ENCODE peak calls at places on chromosomes 4 and X, in six cellular contexts. One of them, this sample, is unnamed.

GRCh38 chrX:39577976-39578962 is 519.5 kb downstream of the BCOR start:
- DNase-seq in neuronal stem cell: no peak
- DNase-seq in H1: no peak
- DNase-seq in mesenchymal stem cell: peak; percentile 29
- DNase-seq in H9: no peak
- DNase-seq in IMR-90: no peak
- DNase-seq in this sample: no peak

GRCh38 chr4:153393397-153393796 is 48.9 kb downstream of the MND1 start:
- DNase-seq in H9: no peak
- DNase-seq in mesenchymal stem cell: peak; percentile 75
- DNase-seq in H1: no peak
- DNase-seq in IMR-90: peak; percentile 85
- DNase-seq in neuronal stem cell: no peak
- DNase-seq in this sample: peak; percentile 59

GRCh38 chr4:26879805-26880204 is 19.2 kb downstream of the STIM2 start:
- DNase-seq in neuronal stem cell: no peak
- DNase-seq in IMR-90: no peak
- DNase-seq in mesenchymal stem cell: no peak
- DNase-seq in H1: no peak
- DNase-seq in H9: no peak
- DNase-seq in this sample: no peak

GRCh38 chr4:76301068-76301774 is 5.3 kb upstream of the STBD1 start:
- DNase-seq in H1: no peak
- DNase-seq in neuronal stem cell: no peak
- DNase-seq in H9: no peak
- DNase-seq in IMR-90: peak; percentile 89
- DNase-seq in mesenchymal stem cell: peak; percentile 88
- DNase-seq in this sample: peak; percentile 19

GRCh38 chr4:55033296-55033695 is 92.1 kb downstream of the KDR start:
- DNase-seq in mesenchymal stem cell: no peak
- DNase-seq in neuronal stem cell: no peak
- DNase-seq in H9: no peak
- DNase-seq in H1: no peak
- DNase-seq in IMR-90: no peak
- DNase-seq in this sample: no peak

GRCh38 chrX:19715711-19716638 is 171.4 kb downstream of the SH3KBP1 start:
- DNase-seq in H1: no peak
- DNase-seq in mesenchymal stem cell: peak; percentile 33
- DNase-seq in neuronal stem cell: no peak
- DNase-seq in IMR-90: no peak
- DNase-seq in H9: no peak
- DNase-seq in this sample: no peak

GRCh38 chrX:7170903-7171302 is 22.9 kb upstream of the PUDP start:
- DNase-seq in IMR-90: no peak
- DNase-seq in H1: no peak
- DNase-seq in neuronal stem cell: no peak
- DNase-seq in H9: peak; percentile 38
- DNase-seq in mesenchymal stem cell: peak; percentile 5
- DNase-seq in this sample: peak; percentile 44

GRCh38 chr4:183828125-183828524 is 77.0 kb upstream of the STOX2 start:
- DNase-seq in neuronal stem cell: no peak
- DNase-seq in mesenchymal stem cell: no peak
- DNase-seq in H9: no peak
- DNase-seq in H1: no peak
- DNase-seq in IMR-90: no peak
- DNase-seq in this sample: no peak

GRCh38 chrX:66014560-66014959 is 25.3 kb downstream of the VSIG4 start:
- DNase-seq in mesenchymal stem cell: no peak
- DNase-seq in IMR-90: no peak
- DNase-seq in H9: no peak
- DNase-seq in H1: no peak
- DNase-seq in neuronal stem cell: no peak
- DNase-seq in this sample: no peak

GRCh38 chrX:66014084-66014483 is 25.8 kb downstream of the VSIG4 start:
- DNase-seq in IMR-90: no peak
- DNase-seq in H1: no peak
- DNase-seq in H9: no peak
- DNase-seq in neuronal stem cell: no peak
- DNase-seq in mesenchymal stem cell: no peak
- DNase-seq in this sample: no peak

GRCh38 chrX:66013195-66013816 is 26.6 kb downstream of the VSIG4 start:
- DNase-seq in mesenchymal stem cell: no peak
- DNase-seq in H9: no peak
- DNase-seq in neuronal stem cell: no peak
- DNase-seq in IMR-90: no peak
- DNase-seq in H1: no peak
- DNase-seq in this sample: no peak

GRCh38 chrX:66009231-66009845 is 30.5 kb downstream of the VSIG4 start:
- DNase-seq in neuronal stem cell: no peak
- DNase-seq in IMR-90: no peak
- DNase-seq in mesenchymal stem cell: no peak
- DNase-seq in H1: no peak
- DNase-seq in H9: no peak
- DNase-seq in this sample: no peak

DNA sequence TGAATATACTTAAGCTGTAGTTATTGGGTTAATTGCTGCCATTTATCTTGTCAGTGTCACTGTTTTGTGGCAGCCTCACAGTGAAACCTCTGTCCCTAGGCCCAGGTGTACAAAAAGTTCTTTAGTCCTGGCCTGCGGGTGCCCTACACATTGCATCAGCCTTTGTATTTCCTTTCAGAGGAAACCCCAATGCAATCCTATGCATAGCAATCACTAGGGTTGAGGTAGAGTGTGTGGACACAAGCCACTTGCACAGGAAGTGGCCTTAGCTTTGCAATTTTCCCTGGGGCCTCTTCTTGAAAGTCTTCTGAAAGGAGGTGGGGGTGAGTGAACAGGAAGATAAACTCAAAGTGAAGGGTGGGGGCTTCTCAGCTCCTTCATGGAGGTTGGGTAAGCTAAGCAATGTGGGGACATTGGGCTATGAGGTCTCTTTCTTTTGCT is 27.8 kb downstream of the VSIG4 start:
- DNase-seq in IMR-90: no peak
- DNase-seq in mesenchymal stem cell: no peak
- DNase-seq in H9: no peak
- DNase-seq in neuronal stem cell: no peak
- DNase-seq in H1: no peak
- DNase-seq in this sample: no peak
- H4K8ac ChIP-seq in IMR-90: no peak overlapping the region
- H4K8ac ChIP-seq in mesenchymal stem cell: no peak overlapping the region
- H4K8ac ChIP-seq in H9: no peak overlapping the region
- H4K8ac ChIP-seq in neuronal stem cell: no peak overlapping the region
- H4K8ac ChIP-seq in H1: no peak overlapping the region
- H4K8ac ChIP-seq in this sample: no peak overlapping the region

GRCh38 chrX:13770013-13770412 is 35.5 kb downstream of the OFD1 start:
- DNase-seq in IMR-90: no peak
- DNase-seq in mesenchymal stem cell: no peak
- DNase-seq in H1: no peak
- DNase-seq in neuronal stem cell: no peak
- DNase-seq in H9: no peak
- DNase-seq in this sample: no peak
- H2BK15ac ChIP-seq in IMR-90: no peak overlapping the region
- H2BK15ac ChIP-seq in mesenchymal stem cell: no peak overlapping the region
- H2BK15ac ChIP-seq in H1: no peak overlapping the region
- H2BK15ac ChIP-seq in neuronal stem cell: no peak overlapping the region
- H2BK15ac ChIP-seq in H9: no peak overlapping the region
- H2BK15ac ChIP-seq in this sample: no peak overlapping the region

GRCh38 chr4:7971159-7971631 is 31.5 kb upstream of the AFAP1 start:
- DNase-seq in mesenchymal stem cell: no peak
- DNase-seq in neuronal stem cell: no peak
- DNase-seq in H1: no peak
- DNase-seq in H9: no peak
- DNase-seq in IMR-90: no peak
- DNase-seq in this sample: no peak
- H3K4ac ChIP-seq in mesenchymal stem cell: peak overlapping the region; percentile 94
- H3K4ac ChIP-seq in neuronal stem cell: peak overlapping the region; percentile 4
- H3K4ac ChIP-seq in H1: peak overlapping the region; percentile 74
- H3K4ac ChIP-seq in H9: no peak overlapping the region
- H3K4ac ChIP-seq in IMR-90: peak overlapping the region; percentile 80
- H3K4ac ChIP-seq in this sample: no peak overlapping the region

GRCh38 chrX:139932901-139933796 is at the start of gene ATP11C:
- DNase-seq in mesenchymal stem cell: peak; percentile 87
- DNase-seq in IMR-90: peak; percentile 83
- DNase-seq in H9: peak; percentile 82
- DNase-seq in neuronal stem cell: peak; percentile 74
- DNase-seq in H1: peak; percentile 56
- DNase-seq in this sample: peak; percentile 91
- H4K8ac ChIP-seq in mesenchymal stem cell: peak within 1 kb of the TSS; percentile 41
- H4K8ac ChIP-seq in IMR-90: peak within 1 kb of the TSS; percentile 86
- H4K8ac ChIP-seq in H9: no peak within 1 kb of the TSS
- H4K8ac ChIP-seq in neuronal stem cell: no peak within 1 kb of the TSS
- H4K8ac ChIP-seq in H1: peak within 1 kb of the TSS; percentile 79
- H4K8ac ChIP-seq in this sample: no peak within 1 kb of the TSS

GRCh38 chr4:137422666-137423065 is 109.6 kb downstream of the PCDH18 start:
- DNase-seq in neuronal stem cell: no peak
- DNase-seq in H1: no peak
- DNase-seq in H9: no peak
- DNase-seq in mesenchymal stem cell: peak; percentile 5
- DNase-seq in IMR-90: no peak
- DNase-seq in this sample: no peak

GRCh38 chr4:137421796-137422195 is 110.5 kb downstream of the PCDH18 start:
- DNase-seq in mesenchymal stem cell: peak; percentile 61
- DNase-seq in H9: no peak
- DNase-seq in H1: no peak
- DNase-seq in neuronal stem cell: no peak
- DNase-seq in IMR-90: peak; percentile 55
- DNase-seq in this sample: no peak

GRCh38 chr4:137417676-137418075 is 114.6 kb downstream of the PCDH18 start:
- DNase-seq in neuronal stem cell: no peak
- DNase-seq in mesenchymal stem cell: no peak
- DNase-seq in H9: no peak
- DNase-seq in H1: no peak
- DNase-seq in IMR-90: peak; percentile 69
- DNase-seq in this sample: no peak

GRCh38 chr4:137425281-137425680 is 107.0 kb downstream of the PCDH18 start:
- DNase-seq in H9: no peak
- DNase-seq in H1: no peak
- DNase-seq in neuronal stem cell: no peak
- DNase-seq in IMR-90: no peak
- DNase-seq in mesenchymal stem cell: no peak
- DNase-seq in this sample: no peak

DNA sequence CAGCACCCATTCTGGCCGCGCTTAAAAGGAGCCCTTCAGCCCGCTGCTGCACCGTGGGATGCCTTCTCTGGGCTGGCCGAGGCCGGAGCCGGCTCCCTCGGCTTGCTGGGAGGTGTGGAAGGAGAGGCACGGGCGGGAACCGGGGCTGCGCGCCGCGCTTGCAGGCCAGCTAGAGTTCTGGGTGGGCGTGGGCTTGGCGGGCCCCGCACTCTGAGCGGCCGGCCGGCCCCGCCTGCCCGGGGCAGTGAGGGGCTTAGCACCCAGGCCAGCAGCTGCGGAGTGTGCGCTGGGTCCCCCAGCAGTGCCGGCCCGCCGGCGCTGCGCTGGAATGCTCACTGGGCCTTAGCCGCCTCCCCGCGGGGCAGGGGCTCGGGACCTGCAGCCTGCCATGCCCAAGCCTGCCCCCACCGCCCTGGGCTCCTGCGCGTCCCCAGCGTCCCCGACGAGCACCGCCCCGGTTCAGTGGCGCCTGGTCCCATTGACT is 111.4 kb downstream of the PCDH18 start:
- DNase-seq in IMR-90: no peak
- DNase-seq in H9: peak; percentile 54
- DNase-seq in neuronal stem cell: no peak
- DNase-seq in H1: no peak
- DNase-seq in mesenchymal stem cell: no peak
- DNase-seq in this sample: no peak
- H2BK15ac ChIP-seq in IMR-90: no peak overlapping the region
- H2BK15ac ChIP-seq in H9: no peak overlapping the region
- H2BK15ac ChIP-seq in neuronal stem cell: no peak overlapping the region
- H2BK15ac ChIP-seq in H1: no peak overlapping the region
- H2BK15ac ChIP-seq in mesenchymal stem cell: no peak overlapping the region
- H2BK15ac ChIP-seq in this sample: no peak overlapping the region

GRCh38 chrX:69116077-69116476 is 49.2 kb downstream of the PJA1 start:
- DNase-seq in mesenchymal stem cell: no peak
- DNase-seq in IMR-90: no peak
- DNase-seq in H9: no peak
- DNase-seq in neuronal stem cell: no peak
- DNase-seq in H1: no peak
- DNase-seq in this sample: peak; percentile 51
- H3K4ac ChIP-seq in mesenchymal stem cell: no peak overlapping the region
- H3K4ac ChIP-seq in IMR-90: no peak overlapping the region
- H3K4ac ChIP-seq in H9: no peak overlapping the region
- H3K4ac ChIP-seq in neuronal stem cell: no peak overlapping the region
- H3K4ac ChIP-seq in H1: no peak overlapping the region
- H3K4ac ChIP-seq in this sample: no peak overlapping the region

GRCh38 chr4:7938513-7939376 is 916 bp downstream of the AFAP1 start:
- DNase-seq in H9: no peak
- DNase-seq in H1: no peak
- DNase-seq in IMR-90: peak; percentile 45
- DNase-seq in neuronal stem cell: no peak
- DNase-seq in mesenchymal stem cell: peak; percentile 65
- DNase-seq in this sample: peak; percentile 71
- H4K8ac ChIP-seq in H9: no peak overlapping the region
- H4K8ac ChIP-seq in H1: no peak overlapping the region
- H4K8ac ChIP-seq in IMR-90: peak overlapping the region; percentile 68
- H4K8ac ChIP-seq in neuronal stem cell: peak overlapping the region; percentile 24
- H4K8ac ChIP-seq in mesenchymal stem cell: peak overlapping the region; percentile 69
- H4K8ac ChIP-seq in this sample: peak overlapping the region; percentile 88

GRCh38 chr4:42709392-42710065 is 52.6 kb upstream of the ATP8A1 start:
- DNase-seq in neuronal stem cell: no peak
- DNase-seq in mesenchymal stem cell: no peak
- DNase-seq in IMR-90: no peak
- DNase-seq in H1: no peak
- DNase-seq in H9: no peak
- DNase-seq in this sample: no peak
- H2BK15ac ChIP-seq in neuronal stem cell: no peak overlapping the region
- H2BK15ac ChIP-seq in mesenchymal stem cell: no peak overlapping the region
- H2BK15ac ChIP-seq in IMR-90: no peak overlapping the region
- H2BK15ac ChIP-seq in H1: no peak overlapping the region
- H2BK15ac ChIP-seq in H9: no peak overlapping the region
- H2BK15ac ChIP-seq in this sample: no peak overlapping the region

This sample was measured in mesendoderm.